ENCODE peak calls at places on chromosomes 13 and 19, in ten cellular contexts. One of them, this sample, is unnamed.

GRCh38 chr13:42369071-42369795 is 97.3 kb downstream of the AKAP11 start:
- DNase-seq in WTC11: no peak
- DNase-seq in HTR-8/SVneo: no peak
- DNase-seq in stimulated activated naive CD4-positive, alpha-beta T cell: no peak
- DNase-seq in stimulated activated CD8-positive, alpha-beta memory T cell treated with anti-CD3 and anti-CD28 coated beads, Interleukin-4, amount 100 ng/mL, for 1 hour: no peak
- DNase-seq in H54: no peak
- DNase-seq in C1 segment of cervical spinal cord: no peak
- DNase-seq in astrocyte of the cerebellum: no peak
- DNase-seq in Jurkat, Clone E6-1: no peak
- DNase-seq in GM06990: peak
- DNase-seq in this sample: no peak

GRCh38 chr19:2798733-2799132 is 13.4 kb downstream of the THOP1 start:
- DNase-seq in WTC11: no peak
- DNase-seq in HTR-8/SVneo: no peak
- DNase-seq in stimulated activated naive CD4-positive, alpha-beta T cell: no peak
- DNase-seq in stimulated activated CD8-positive, alpha-beta memory T cell treated with anti-CD3 and anti-CD28 coated beads, Interleukin-4, amount 100 ng/mL, for 1 hour: no peak
- DNase-seq in H54: peak
- DNase-seq in C1 segment of cervical spinal cord: no peak
- DNase-seq in astrocyte of the cerebellum: no peak
- DNase-seq in Jurkat, Clone E6-1: no peak
- DNase-seq in GM06990: no peak
- DNase-seq in this sample: no peak

GRCh38 chr13:27461940-27462584 is 11.7 kb upstream of the MTIF3 start:
- DNase-seq in WTC11: no peak
- DNase-seq in HTR-8/SVneo: no peak
- DNase-seq in stimulated activated naive CD4-positive, alpha-beta T cell: no peak
- DNase-seq in stimulated activated CD8-positive, alpha-beta memory T cell treated with anti-CD3 and anti-CD28 coated beads, Interleukin-4, amount 100 ng/mL, for 1 hour: no peak
- DNase-seq in H54: no peak
- DNase-seq in C1 segment of cervical spinal cord: no peak
- DNase-seq in astrocyte of the cerebellum: no peak
- DNase-seq in Jurkat, Clone E6-1: no peak
- DNase-seq in GM06990: no peak
- DNase-seq in this sample: no peak

GRCh38 chr13:111868716-111869115 is 198.2 kb upstream of the SOX1 start:
- DNase-seq in WTC11: no peak
- DNase-seq in HTR-8/SVneo: no peak
- DNase-seq in stimulated activated naive CD4-positive, alpha-beta T cell: no peak
- DNase-seq in stimulated activated CD8-positive, alpha-beta memory T cell treated with anti-CD3 and anti-CD28 coated beads, Interleukin-4, amount 100 ng/mL, for 1 hour: no peak
- DNase-seq in H54: no peak
- DNase-seq in C1 segment of cervical spinal cord: no peak
- DNase-seq in astrocyte of the cerebellum: no peak
- DNase-seq in Jurkat, Clone E6-1: no peak
- DNase-seq in GM06990: no peak
- DNase-seq in this sample: no peak

GRCh38 chr19:47813995-47814328 is 7.8 kb upstream of the CRX start:
- DNase-seq in WTC11: no peak
- DNase-seq in HTR-8/SVneo: no peak
- DNase-seq in stimulated activated naive CD4-positive, alpha-beta T cell: no peak
- DNase-seq in stimulated activated CD8-positive, alpha-beta memory T cell treated with anti-CD3 and anti-CD28 coated beads, Interleukin-4, amount 100 ng/mL, for 1 hour: no peak
- DNase-seq in H54: no peak
- DNase-seq in C1 segment of cervical spinal cord: no peak
- DNase-seq in astrocyte of the cerebellum: no peak
- DNase-seq in Jurkat, Clone E6-1: no peak
- DNase-seq in GM06990: no peak
- DNase-seq in this sample: no peak

GRCh38 chr19:16084067-16084685 is 7.9 kb downstream of the TPM4 start:
- DNase-seq in WTC11: no peak
- DNase-seq in HTR-8/SVneo: no peak
- DNase-seq in stimulated activated naive CD4-positive, alpha-beta T cell: no peak
- DNase-seq in stimulated activated CD8-positive, alpha-beta memory T cell treated with anti-CD3 and anti-CD28 coated beads, Interleukin-4, amount 100 ng/mL, for 1 hour: no peak
- DNase-seq in H54: no peak
- DNase-seq in C1 segment of cervical spinal cord: no peak
- DNase-seq in astrocyte of the cerebellum: no peak
- DNase-seq in Jurkat, Clone E6-1: no peak
- DNase-seq in GM06990: no peak
- DNase-seq in this sample: no peak

GRCh38 chr19:6350688-6351087 is 10.6 kb upstream of the CLPP start:
- DNase-seq in WTC11: no peak
- DNase-seq in HTR-8/SVneo: no peak
- DNase-seq in stimulated activated naive CD4-positive, alpha-beta T cell: no peak
- DNase-seq in stimulated activated CD8-positive, alpha-beta memory T cell treated with anti-CD3 and anti-CD28 coated beads, Interleukin-4, amount 100 ng/mL, for 1 hour: no peak
- DNase-seq in H54: no peak
- DNase-seq in C1 segment of cervical spinal cord: no peak
- DNase-seq in astrocyte of the cerebellum: no peak
- DNase-seq in Jurkat, Clone E6-1: no peak
- DNase-seq in GM06990: no peak
- DNase-seq in this sample: no peak

GRCh38 chr19:41705393-41706174 is 2.8 kb upstream of the CEACAM5 start:
- DNase-seq in WTC11: peak
- DNase-seq in HTR-8/SVneo: peak
- DNase-seq in stimulated activated naive CD4-positive, alpha-beta T cell: peak
- DNase-seq in stimulated activated CD8-positive, alpha-beta memory T cell treated with anti-CD3 and anti-CD28 coated beads, Interleukin-4, amount 100 ng/mL, for 1 hour: no peak
- DNase-seq in H54: peak
- DNase-seq in C1 segment of cervical spinal cord: no peak
- DNase-seq in astrocyte of the cerebellum: no peak
- DNase-seq in Jurkat, Clone E6-1: peak
- DNase-seq in GM06990: no peak
- DNase-seq in this sample: no peak

GRCh38 chr13:50690020-50690419 is 153.5 kb downstream of the DLEU7 start:
- DNase-seq in WTC11: no peak
- DNase-seq in HTR-8/SVneo: no peak
- DNase-seq in stimulated activated naive CD4-positive, alpha-beta T cell: no peak
- DNase-seq in stimulated activated CD8-positive, alpha-beta memory T cell treated with anti-CD3 and anti-CD28 coated beads, Interleukin-4, amount 100 ng/mL, for 1 hour: no peak
- DNase-seq in H54: no peak
- DNase-seq in C1 segment of cervical spinal cord: no peak
- DNase-seq in astrocyte of the cerebellum: no peak
- DNase-seq in Jurkat, Clone E6-1: no peak
- DNase-seq in GM06990: no peak
- DNase-seq in this sample: no peak

GRCh38 chr13:82797876-82798275 is 1084.4 kb downstream of the SLITRK1 start:
- DNase-seq in WTC11: no peak
- DNase-seq in HTR-8/SVneo: no peak
- DNase-seq in stimulated activated naive CD4-positive, alpha-beta T cell: no peak
- DNase-seq in stimulated activated CD8-positive, alpha-beta memory T cell treated with anti-CD3 and anti-CD28 coated beads, Interleukin-4, amount 100 ng/mL, for 1 hour: no peak
- DNase-seq in H54: no peak
- DNase-seq in C1 segment of cervical spinal cord: no peak
- DNase-seq in astrocyte of the cerebellum: no peak
- DNase-seq in Jurkat, Clone E6-1: no peak
- DNase-seq in GM06990: no peak
- DNase-seq in this sample: no peak

GRCh38 chr19:13441810-13442512 is 64.3 kb downstream of the CACNA1A start:
- DNase-seq in WTC11: peak
- DNase-seq in HTR-8/SVneo: peak
- DNase-seq in stimulated activated naive CD4-positive, alpha-beta T cell: peak
- DNase-seq in stimulated activated CD8-positive, alpha-beta memory T cell treated with anti-CD3 and anti-CD28 coated beads, Interleukin-4, amount 100 ng/mL, for 1 hour: no peak
- DNase-seq in H54: peak
- DNase-seq in C1 segment of cervical spinal cord: no peak
- DNase-seq in astrocyte of the cerebellum: peak
- DNase-seq in Jurkat, Clone E6-1: peak
- DNase-seq in GM06990: peak
- DNase-seq in this sample: no peak

GRCh38 chr19:6378036-6378435 is 2.3 kb upstream of the PSPN start:
- DNase-seq in WTC11: no peak
- DNase-seq in HTR-8/SVneo: no peak
- DNase-seq in stimulated activated naive CD4-positive, alpha-beta T cell: no peak
- DNase-seq in stimulated activated CD8-positive, alpha-beta memory T cell treated with anti-CD3 and anti-CD28 coated beads, Interleukin-4, amount 100 ng/mL, for 1 hour: no peak
- DNase-seq in H54: no peak
- DNase-seq in C1 segment of cervical spinal cord: no peak
- DNase-seq in astrocyte of the cerebellum: peak
- DNase-seq in Jurkat, Clone E6-1: no peak
- DNase-seq in GM06990: no peak
- DNase-seq in this sample: no peak

GRCh38 chr13:75704194-75704941 is 68.2 kb downstream of the LMO7 start:
- DNase-seq in WTC11: no peak
- DNase-seq in HTR-8/SVneo: no peak
- DNase-seq in stimulated activated naive CD4-positive, alpha-beta T cell: no peak
- DNase-seq in stimulated activated CD8-positive, alpha-beta memory T cell treated with anti-CD3 and anti-CD28 coated beads, Interleukin-4, amount 100 ng/mL, for 1 hour: no peak
- DNase-seq in H54: no peak
- DNase-seq in C1 segment of cervical spinal cord: no peak
- DNase-seq in astrocyte of the cerebellum: peak
- DNase-seq in Jurkat, Clone E6-1: no peak
- DNase-seq in GM06990: no peak
- DNase-seq in this sample: no peak

GRCh38 chr13:75550159-75550567 is 572 bp downstream of the UCHL3 start:
- DNase-seq in WTC11: no peak
- DNase-seq in HTR-8/SVneo: peak
- DNase-seq in stimulated activated naive CD4-positive, alpha-beta T cell: no peak
- DNase-seq in stimulated activated CD8-positive, alpha-beta memory T cell treated with anti-CD3 and anti-CD28 coated beads, Interleukin-4, amount 100 ng/mL, for 1 hour: no peak
- DNase-seq in H54: peak
- DNase-seq in C1 segment of cervical spinal cord: no peak
- DNase-seq in astrocyte of the cerebellum: peak
- DNase-seq in Jurkat, Clone E6-1: no peak
- DNase-seq in GM06990: no peak
- DNase-seq in this sample: peak

GRCh38 chr19:55460670-55461258 is 678 bp downstream of the ISOC2 start:
- DNase-seq in WTC11: peak
- DNase-seq in HTR-8/SVneo: peak
- DNase-seq in stimulated activated naive CD4-positive, alpha-beta T cell: no peak
- DNase-seq in stimulated activated CD8-positive, alpha-beta memory T cell treated with anti-CD3 and anti-CD28 coated beads, Interleukin-4, amount 100 ng/mL, for 1 hour: no peak
- DNase-seq in H54: no peak
- DNase-seq in C1 segment of cervical spinal cord: no peak
- DNase-seq in astrocyte of the cerebellum: no peak
- DNase-seq in Jurkat, Clone E6-1: no peak
- DNase-seq in GM06990: peak
- DNase-seq in this sample: peak

GRCh38 chr13:79447141-79447540 is 33.8 kb upstream of the NDFIP2 start:
- DNase-seq in WTC11: no peak
- DNase-seq in HTR-8/SVneo: no peak
- DNase-seq in stimulated activated naive CD4-positive, alpha-beta T cell: no peak
- DNase-seq in stimulated activated CD8-positive, alpha-beta memory T cell treated with anti-CD3 and anti-CD28 coated beads, Interleukin-4, amount 100 ng/mL, for 1 hour: no peak
- DNase-seq in H54: no peak
- DNase-seq in C1 segment of cervical spinal cord: no peak
- DNase-seq in astrocyte of the cerebellum: no peak
- DNase-seq in Jurkat, Clone E6-1: no peak
- DNase-seq in GM06990: no peak
- DNase-seq in this sample: no peak

GRCh38 chr19:47863514-47863936 is 4.5 kb downstream of the TPRX2 start:
- DNase-seq in WTC11: peak
- DNase-seq in HTR-8/SVneo: peak
- DNase-seq in stimulated activated naive CD4-positive, alpha-beta T cell: peak
- DNase-seq in stimulated activated CD8-positive, alpha-beta memory T cell treated with anti-CD3 and anti-CD28 coated beads, Interleukin-4, amount 100 ng/mL, for 1 hour: peak
- DNase-seq in H54: peak
- DNase-seq in C1 segment of cervical spinal cord: no peak
- DNase-seq in astrocyte of the cerebellum: peak
- DNase-seq in Jurkat, Clone E6-1: peak
- DNase-seq in GM06990: peak
- DNase-seq in this sample: peak

GRCh38 chr19:16293133-16294085 is 31.2 kb upstream of the KLF2 start:
- DNase-seq in WTC11: no peak
- DNase-seq in HTR-8/SVneo: peak
- DNase-seq in stimulated activated naive CD4-positive, alpha-beta T cell: no peak
- DNase-seq in stimulated activated CD8-positive, alpha-beta memory T cell treated with anti-CD3 and anti-CD28 coated beads, Interleukin-4, amount 100 ng/mL, for 1 hour: no peak
- DNase-seq in H54: peak
- DNase-seq in C1 segment of cervical spinal cord: no peak
- DNase-seq in astrocyte of the cerebellum: peak
- DNase-seq in Jurkat, Clone E6-1: no peak
- DNase-seq in GM06990: no peak
- DNase-seq in this sample: no peak

GRCh38 chr13:51192348-51192747 is 29.9 kb upstream of the FAM124A start:
- DNase-seq in WTC11: no peak
- DNase-seq in HTR-8/SVneo: no peak
- DNase-seq in stimulated activated naive CD4-positive, alpha-beta T cell: no peak
- DNase-seq in stimulated activated CD8-positive, alpha-beta memory T cell treated with anti-CD3 and anti-CD28 coated beads, Interleukin-4, amount 100 ng/mL, for 1 hour: no peak
- DNase-seq in H54: no peak
- DNase-seq in C1 segment of cervical spinal cord: no peak
- DNase-seq in astrocyte of the cerebellum: no peak
- DNase-seq in Jurkat, Clone E6-1: no peak
- DNase-seq in GM06990: no peak
- DNase-seq in this sample: no peak

GRCh38 chr19:3722443-3723109 is 14.4 kb downstream of the TJP3 start:
- DNase-seq in WTC11: peak
- DNase-seq in HTR-8/SVneo: no peak
- DNase-seq in stimulated activated naive CD4-positive, alpha-beta T cell: no peak
- DNase-seq in stimulated activated CD8-positive, alpha-beta memory T cell treated with anti-CD3 and anti-CD28 coated beads, Interleukin-4, amount 100 ng/mL, for 1 hour: no peak
- DNase-seq in H54: no peak
- DNase-seq in C1 segment of cervical spinal cord: no peak
- DNase-seq in astrocyte of the cerebellum: no peak
- DNase-seq in Jurkat, Clone E6-1: no peak
- DNase-seq in GM06990: no peak
- DNase-seq in this sample: peak

GRCh38 chr19:48329167-48329891 is 4.0 kb downstream of the EMP3 start:
- DNase-seq in WTC11: peak
- DNase-seq in HTR-8/SVneo: no peak
- DNase-seq in stimulated activated naive CD4-positive, alpha-beta T cell: peak
- DNase-seq in stimulated activated CD8-positive, alpha-beta memory T cell treated with anti-CD3 and anti-CD28 coated beads, Interleukin-4, amount 100 ng/mL, for 1 hour: no peak
- DNase-seq in H54: peak
- DNase-seq in C1 segment of cervical spinal cord: no peak
- DNase-seq in astrocyte of the cerebellum: no peak
- DNase-seq in Jurkat, Clone E6-1: no peak
- DNase-seq in GM06990: peak
- DNase-seq in this sample: no peak

GRCh38 chr19:54188224-54188871 is 1.0 kb downstream of the MBOAT7 start:
- DNase-seq in WTC11: peak
- DNase-seq in HTR-8/SVneo: no peak
- DNase-seq in stimulated activated naive CD4-positive, alpha-beta T cell: no peak
- DNase-seq in stimulated activated CD8-positive, alpha-beta memory T cell treated with anti-CD3 and anti-CD28 coated beads, Interleukin-4, amount 100 ng/mL, for 1 hour: peak
- DNase-seq in H54: peak
- DNase-seq in C1 segment of cervical spinal cord: no peak
- DNase-seq in astrocyte of the cerebellum: no peak
- DNase-seq in Jurkat, Clone E6-1: peak
- DNase-seq in GM06990: no peak
- DNase-seq in this sample: no peak

GRCh38 chr13:109941951-109942350 is 155.6 kb upstream of the IRS2 start:
- DNase-seq in WTC11: no peak
- DNase-seq in HTR-8/SVneo: no peak
- DNase-seq in stimulated activated naive CD4-positive, alpha-beta T cell: no peak
- DNase-seq in stimulated activated CD8-positive, alpha-beta memory T cell treated with anti-CD3 and anti-CD28 coated beads, Interleukin-4, amount 100 ng/mL, for 1 hour: no peak
- DNase-seq in H54: no peak
- DNase-seq in C1 segment of cervical spinal cord: no peak
- DNase-seq in astrocyte of the cerebellum: no peak
- DNase-seq in Jurkat, Clone E6-1: no peak
- DNase-seq in GM06990: no peak
- DNase-seq in this sample: no peak

GRCh38 chr19:22491746-22492145 is 69.6 kb upstream of the ZNF98 start:
- DNase-seq in WTC11: no peak
- DNase-seq in HTR-8/SVneo: no peak
- DNase-seq in stimulated activated naive CD4-positive, alpha-beta T cell: no peak
- DNase-seq in stimulated activated CD8-positive, alpha-beta memory T cell treated with anti-CD3 and anti-CD28 coated beads, Interleukin-4, amount 100 ng/mL, for 1 hour: no peak
- DNase-seq in H54: no peak
- DNase-seq in C1 segment of cervical spinal cord: no peak
- DNase-seq in astrocyte of the cerebellum: no peak
- DNase-seq in Jurkat, Clone E6-1: no peak
- DNase-seq in GM06990: no peak
- DNase-seq in this sample: no peak

GRCh38 chr19:45526143-45526542 is 18.9 kb downstream of the VASP start:
- DNase-seq in WTC11: peak
- DNase-seq in HTR-8/SVneo: peak
- DNase-seq in stimulated activated naive CD4-positive, alpha-beta T cell: no peak
- DNase-seq in stimulated activated CD8-positive, alpha-beta memory T cell treated with anti-CD3 and anti-CD28 coated beads, Interleukin-4, amount 100 ng/mL, for 1 hour: no peak
- DNase-seq in H54: peak
- DNase-seq in C1 segment of cervical spinal cord: no peak
- DNase-seq in astrocyte of the cerebellum: no peak
- DNase-seq in Jurkat, Clone E6-1: no peak
- DNase-seq in GM06990: no peak
- DNase-seq in this sample: peak

GRCh38 chr13:48491423-48492122 is 41.3 kb downstream of the RCBTB2 start:
- DNase-seq in WTC11: no peak
- DNase-seq in HTR-8/SVneo: no peak
- DNase-seq in stimulated activated naive CD4-positive, alpha-beta T cell: peak
- DNase-seq in stimulated activated CD8-positive, alpha-beta memory T cell treated with anti-CD3 and anti-CD28 coated beads, Interleukin-4, amount 100 ng/mL, for 1 hour: no peak
- DNase-seq in H54: no peak
- DNase-seq in C1 segment of cervical spinal cord: no peak
- DNase-seq in astrocyte of the cerebellum: no peak
- DNase-seq in Jurkat, Clone E6-1: no peak
- DNase-seq in GM06990: no peak
- DNase-seq in this sample: no peak

GRCh38 chr13:32650705-32651311 is 64.6 kb downstream of the PDS5B start:
- DNase-seq in WTC11: peak
- DNase-seq in HTR-8/SVneo: peak
- DNase-seq in stimulated activated naive CD4-positive, alpha-beta T cell: peak
- DNase-seq in stimulated activated CD8-positive, alpha-beta memory T cell treated with anti-CD3 and anti-CD28 coated beads, Interleukin-4, amount 100 ng/mL, for 1 hour: peak
- DNase-seq in H54: no peak
- DNase-seq in C1 segment of cervical spinal cord: no peak
- DNase-seq in astrocyte of the cerebellum: peak
- DNase-seq in Jurkat, Clone E6-1: peak
- DNase-seq in GM06990: peak
- DNase-seq in this sample: peak

GRCh38 chr13:98405107-98405571 is 171.8 kb downstream of the STK24 start:
- DNase-seq in WTC11: peak
- DNase-seq in HTR-8/SVneo: no peak
- DNase-seq in stimulated activated naive CD4-positive, alpha-beta T cell: no peak
- DNase-seq in stimulated activated CD8-positive, alpha-beta memory T cell treated with anti-CD3 and anti-CD28 coated beads, Interleukin-4, amount 100 ng/mL, for 1 hour: no peak
- DNase-seq in H54: no peak
- DNase-seq in C1 segment of cervical spinal cord: no peak
- DNase-seq in astrocyte of the cerebellum: no peak
- DNase-seq in Jurkat, Clone E6-1: no peak
- DNase-seq in GM06990: no peak
- DNase-seq in this sample: peak